ENCODE peak calls at places on chromosome 1, in ten cellular contexts. One of them, this sample, is unnamed.

GRCh38 chr1:16061255-16061654 is 12.2 kb downstream of the FAM131C start:
- DNase-seq in activated CD4-positive, alpha-beta T cell treated with anti-CD3 and anti-CD28 coated beads, Interleukin-2, amount 50 U/mL, for 48 hours: no peak
- DNase-seq in activated effector memory CD4-positive, alpha-beta T cell treated with anti-CD3 and anti-CD28 coated beads, Interleukin-2, amount 50 U/mL, for 16 hours: no peak
- DNase-seq in stimulated activated CD4-positive, alpha-beta T cell treated with anti-CD3 and anti-CD28 coated beads, Interleukin-2, amount 100 ng/mL, for 48 hours: no peak
- DNase-seq in T-cell: no peak
- DNase-seq in adrenal gland: no peak
- DNase-seq in AG09319: no peak
- DNase-seq in fibroblast of the aortic adventitia: no peak
- DNase-seq in T-helper 1 cell: no peak
- DNase-seq in adipocyte: no peak
- DNase-seq in this sample: no peak

GRCh38 chr1:55375617-55376258 is 160.6 kb upstream of the USP24 start:
- DNase-seq in activated CD4-positive, alpha-beta T cell treated with anti-CD3 and anti-CD28 coated beads, Interleukin-2, amount 50 U/mL, for 48 hours: peak; percentile 9
- DNase-seq in activated effector memory CD4-positive, alpha-beta T cell treated with anti-CD3 and anti-CD28 coated beads, Interleukin-2, amount 50 U/mL, for 16 hours: no peak
- DNase-seq in stimulated activated CD4-positive, alpha-beta T cell treated with anti-CD3 and anti-CD28 coated beads, Interleukin-2, amount 100 ng/mL, for 48 hours: peak; percentile 28
- DNase-seq in T-cell: no peak
- DNase-seq in adrenal gland: peak; percentile 46
- DNase-seq in AG09319: no peak
- DNase-seq in fibroblast of the aortic adventitia: peak; percentile 79
- DNase-seq in T-helper 1 cell: no peak
- DNase-seq in adipocyte: peak; percentile 79
- DNase-seq in this sample: peak; percentile 11

GRCh38 chr1:119544165-119544762 is 37.3 kb downstream of the HSD3B1 start:
- DNase-seq in activated CD4-positive, alpha-beta T cell treated with anti-CD3 and anti-CD28 coated beads, Interleukin-2, amount 50 U/mL, for 48 hours: no peak
- DNase-seq in activated effector memory CD4-positive, alpha-beta T cell treated with anti-CD3 and anti-CD28 coated beads, Interleukin-2, amount 50 U/mL, for 16 hours: no peak
- DNase-seq in stimulated activated CD4-positive, alpha-beta T cell treated with anti-CD3 and anti-CD28 coated beads, Interleukin-2, amount 100 ng/mL, for 48 hours: no peak
- DNase-seq in T-cell: no peak
- DNase-seq in adrenal gland: no peak
- DNase-seq in AG09319: no peak
- DNase-seq in fibroblast of the aortic adventitia: no peak
- DNase-seq in T-helper 1 cell: no peak
- DNase-seq in adipocyte: no peak
- DNase-seq in this sample: no peak

GRCh38 chr1:40384413-40384762 is 10.9 kb downstream of the SMAP2 start:
- DNase-seq in activated CD4-positive, alpha-beta T cell treated with anti-CD3 and anti-CD28 coated beads, Interleukin-2, amount 50 U/mL, for 48 hours: no peak
- DNase-seq in activated effector memory CD4-positive, alpha-beta T cell treated with anti-CD3 and anti-CD28 coated beads, Interleukin-2, amount 50 U/mL, for 16 hours: no peak
- DNase-seq in stimulated activated CD4-positive, alpha-beta T cell treated with anti-CD3 and anti-CD28 coated beads, Interleukin-2, amount 100 ng/mL, for 48 hours: no peak
- DNase-seq in T-cell: no peak
- DNase-seq in adrenal gland: no peak
- DNase-seq in AG09319: no peak
- DNase-seq in fibroblast of the aortic adventitia: peak; percentile 8
- DNase-seq in T-helper 1 cell: no peak
- DNase-seq in adipocyte: no peak
- DNase-seq in this sample: no peak

GRCh38 chr1:161827786-161828185 is 61.7 kb downstream of the ATF6 start:
- DNase-seq in activated CD4-positive, alpha-beta T cell treated with anti-CD3 and anti-CD28 coated beads, Interleukin-2, amount 50 U/mL, for 48 hours: no peak
- DNase-seq in activated effector memory CD4-positive, alpha-beta T cell treated with anti-CD3 and anti-CD28 coated beads, Interleukin-2, amount 50 U/mL, for 16 hours: no peak
- DNase-seq in stimulated activated CD4-positive, alpha-beta T cell treated with anti-CD3 and anti-CD28 coated beads, Interleukin-2, amount 100 ng/mL, for 48 hours: no peak
- DNase-seq in T-cell: no peak
- DNase-seq in adrenal gland: no peak
- DNase-seq in AG09319: no peak
- DNase-seq in fibroblast of the aortic adventitia: no peak
- DNase-seq in T-helper 1 cell: no peak
- DNase-seq in adipocyte: no peak
- DNase-seq in this sample: no peak

GRCh38 chr1:228691926-228692325 is 43.4 kb upstream of the RHOU start:
- DNase-seq in activated CD4-positive, alpha-beta T cell treated with anti-CD3 and anti-CD28 coated beads, Interleukin-2, amount 50 U/mL, for 48 hours: no peak
- DNase-seq in activated effector memory CD4-positive, alpha-beta T cell treated with anti-CD3 and anti-CD28 coated beads, Interleukin-2, amount 50 U/mL, for 16 hours: no peak
- DNase-seq in stimulated activated CD4-positive, alpha-beta T cell treated with anti-CD3 and anti-CD28 coated beads, Interleukin-2, amount 100 ng/mL, for 48 hours: no peak
- DNase-seq in T-cell: no peak
- DNase-seq in adrenal gland: peak; percentile 26
- DNase-seq in AG09319: no peak
- DNase-seq in fibroblast of the aortic adventitia: peak; percentile 61
- DNase-seq in T-helper 1 cell: no peak
- DNase-seq in adipocyte: peak; percentile 53
- DNase-seq in this sample: peak; percentile 65

GRCh38 chr1:233019921-233020320 is 69.5 kb downstream of the NTPCR start:
- DNase-seq in activated CD4-positive, alpha-beta T cell treated with anti-CD3 and anti-CD28 coated beads, Interleukin-2, amount 50 U/mL, for 48 hours: no peak
- DNase-seq in activated effector memory CD4-positive, alpha-beta T cell treated with anti-CD3 and anti-CD28 coated beads, Interleukin-2, amount 50 U/mL, for 16 hours: no peak
- DNase-seq in stimulated activated CD4-positive, alpha-beta T cell treated with anti-CD3 and anti-CD28 coated beads, Interleukin-2, amount 100 ng/mL, for 48 hours: no peak
- DNase-seq in T-cell: no peak
- DNase-seq in adrenal gland: no peak
- DNase-seq in AG09319: peak; percentile 39
- DNase-seq in fibroblast of the aortic adventitia: no peak
- DNase-seq in T-helper 1 cell: no peak
- DNase-seq in adipocyte: no peak
- DNase-seq in this sample: no peak

GRCh38 chr1:50531601-50532000 is 108.4 kb upstream of the DMRTA2 start:
- DNase-seq in activated CD4-positive, alpha-beta T cell treated with anti-CD3 and anti-CD28 coated beads, Interleukin-2, amount 50 U/mL, for 48 hours: no peak
- DNase-seq in activated effector memory CD4-positive, alpha-beta T cell treated with anti-CD3 and anti-CD28 coated beads, Interleukin-2, amount 50 U/mL, for 16 hours: no peak
- DNase-seq in stimulated activated CD4-positive, alpha-beta T cell treated with anti-CD3 and anti-CD28 coated beads, Interleukin-2, amount 100 ng/mL, for 48 hours: no peak
- DNase-seq in T-cell: no peak
- DNase-seq in adrenal gland: no peak
- DNase-seq in AG09319: no peak
- DNase-seq in fibroblast of the aortic adventitia: no peak
- DNase-seq in T-helper 1 cell: no peak
- DNase-seq in adipocyte: peak; percentile 41
- DNase-seq in this sample: no peak

GRCh38 chr1:247118946-247119446 is 14.8 kb upstream of the ZNF669 start:
- DNase-seq in activated CD4-positive, alpha-beta T cell treated with anti-CD3 and anti-CD28 coated beads, Interleukin-2, amount 50 U/mL, for 48 hours: peak; percentile 42
- DNase-seq in activated effector memory CD4-positive, alpha-beta T cell treated with anti-CD3 and anti-CD28 coated beads, Interleukin-2, amount 50 U/mL, for 16 hours: peak; percentile 74
- DNase-seq in stimulated activated CD4-positive, alpha-beta T cell treated with anti-CD3 and anti-CD28 coated beads, Interleukin-2, amount 100 ng/mL, for 48 hours: no peak
- DNase-seq in T-cell: no peak
- DNase-seq in adrenal gland: no peak
- DNase-seq in AG09319: no peak
- DNase-seq in fibroblast of the aortic adventitia: peak; percentile 18
- DNase-seq in T-helper 1 cell: no peak
- DNase-seq in adipocyte: peak; percentile 31
- DNase-seq in this sample: no peak

GRCh38 chr1:68128820-68129219 is 78.4 kb upstream of the DIRAS3 start:
- DNase-seq in activated CD4-positive, alpha-beta T cell treated with anti-CD3 and anti-CD28 coated beads, Interleukin-2, amount 50 U/mL, for 48 hours: no peak
- DNase-seq in activated effector memory CD4-positive, alpha-beta T cell treated with anti-CD3 and anti-CD28 coated beads, Interleukin-2, amount 50 U/mL, for 16 hours: no peak
- DNase-seq in stimulated activated CD4-positive, alpha-beta T cell treated with anti-CD3 and anti-CD28 coated beads, Interleukin-2, amount 100 ng/mL, for 48 hours: no peak
- DNase-seq in T-cell: no peak
- DNase-seq in adrenal gland: no peak
- DNase-seq in AG09319: no peak
- DNase-seq in fibroblast of the aortic adventitia: no peak
- DNase-seq in T-helper 1 cell: no peak
- DNase-seq in adipocyte: no peak
- DNase-seq in this sample: no peak

GRCh38 chr1:3869751-3870301 is 12.6 kb downstream of the DFFB start:
- DNase-seq in activated CD4-positive, alpha-beta T cell treated with anti-CD3 and anti-CD28 coated beads, Interleukin-2, amount 50 U/mL, for 48 hours: no peak
- DNase-seq in activated effector memory CD4-positive, alpha-beta T cell treated with anti-CD3 and anti-CD28 coated beads, Interleukin-2, amount 50 U/mL, for 16 hours: no peak
- DNase-seq in stimulated activated CD4-positive, alpha-beta T cell treated with anti-CD3 and anti-CD28 coated beads, Interleukin-2, amount 100 ng/mL, for 48 hours: no peak
- DNase-seq in T-cell: no peak
- DNase-seq in adrenal gland: no peak
- DNase-seq in AG09319: no peak
- DNase-seq in fibroblast of the aortic adventitia: no peak
- DNase-seq in T-helper 1 cell: no peak
- DNase-seq in adipocyte: no peak
- DNase-seq in this sample: no peak

GRCh38 chr1:68198752-68199151 is 33.6 kb downstream of the WLS start:
- DNase-seq in activated CD4-positive, alpha-beta T cell treated with anti-CD3 and anti-CD28 coated beads, Interleukin-2, amount 50 U/mL, for 48 hours: no peak
- DNase-seq in activated effector memory CD4-positive, alpha-beta T cell treated with anti-CD3 and anti-CD28 coated beads, Interleukin-2, amount 50 U/mL, for 16 hours: no peak
- DNase-seq in stimulated activated CD4-positive, alpha-beta T cell treated with anti-CD3 and anti-CD28 coated beads, Interleukin-2, amount 100 ng/mL, for 48 hours: no peak
- DNase-seq in T-cell: no peak
- DNase-seq in adrenal gland: no peak
- DNase-seq in AG09319: no peak
- DNase-seq in fibroblast of the aortic adventitia: peak; percentile 57
- DNase-seq in T-helper 1 cell: no peak
- DNase-seq in adipocyte: no peak
- DNase-seq in this sample: no peak

GRCh38 chr1:16091296-16091695 is 17.8 kb upstream of the FAM131C start:
- DNase-seq in activated CD4-positive, alpha-beta T cell treated with anti-CD3 and anti-CD28 coated beads, Interleukin-2, amount 50 U/mL, for 48 hours: no peak
- DNase-seq in activated effector memory CD4-positive, alpha-beta T cell treated with anti-CD3 and anti-CD28 coated beads, Interleukin-2, amount 50 U/mL, for 16 hours: no peak
- DNase-seq in stimulated activated CD4-positive, alpha-beta T cell treated with anti-CD3 and anti-CD28 coated beads, Interleukin-2, amount 100 ng/mL, for 48 hours: no peak
- DNase-seq in T-cell: no peak
- DNase-seq in adrenal gland: no peak
- DNase-seq in AG09319: no peak
- DNase-seq in fibroblast of the aortic adventitia: no peak
- DNase-seq in T-helper 1 cell: no peak
- DNase-seq in adipocyte: no peak
- DNase-seq in this sample: no peak

GRCh38 chr1:232192781-232193450 is 437.0 kb downstream of the SIPA1L2 start:
- DNase-seq in activated CD4-positive, alpha-beta T cell treated with anti-CD3 and anti-CD28 coated beads, Interleukin-2, amount 50 U/mL, for 48 hours: no peak
- DNase-seq in activated effector memory CD4-positive, alpha-beta T cell treated with anti-CD3 and anti-CD28 coated beads, Interleukin-2, amount 50 U/mL, for 16 hours: no peak
- DNase-seq in stimulated activated CD4-positive, alpha-beta T cell treated with anti-CD3 and anti-CD28 coated beads, Interleukin-2, amount 100 ng/mL, for 48 hours: no peak
- DNase-seq in T-cell: no peak
- DNase-seq in adrenal gland: no peak
- DNase-seq in AG09319: no peak
- DNase-seq in fibroblast of the aortic adventitia: peak; percentile 1
- DNase-seq in T-helper 1 cell: no peak
- DNase-seq in adipocyte: peak; percentile 65
- DNase-seq in this sample: no peak

GRCh38 chr1:203557390-203557789 is 63.4 kb downstream of the OPTC start:
- DNase-seq in activated CD4-positive, alpha-beta T cell treated with anti-CD3 and anti-CD28 coated beads, Interleukin-2, amount 50 U/mL, for 48 hours: no peak
- DNase-seq in activated effector memory CD4-positive, alpha-beta T cell treated with anti-CD3 and anti-CD28 coated beads, Interleukin-2, amount 50 U/mL, for 16 hours: no peak
- DNase-seq in stimulated activated CD4-positive, alpha-beta T cell treated with anti-CD3 and anti-CD28 coated beads, Interleukin-2, amount 100 ng/mL, for 48 hours: no peak
- DNase-seq in T-cell: no peak
- DNase-seq in adrenal gland: peak; percentile 51
- DNase-seq in AG09319: no peak
- DNase-seq in fibroblast of the aortic adventitia: peak; percentile 89
- DNase-seq in T-helper 1 cell: no peak
- DNase-seq in adipocyte: peak; percentile 79
- DNase-seq in this sample: no peak

GRCh38 chr1:79472067-79472656 is 465.6 kb upstream of the ADGRL4 start:
- DNase-seq in activated CD4-positive, alpha-beta T cell treated with anti-CD3 and anti-CD28 coated beads, Interleukin-2, amount 50 U/mL, for 48 hours: no peak
- DNase-seq in activated effector memory CD4-positive, alpha-beta T cell treated with anti-CD3 and anti-CD28 coated beads, Interleukin-2, amount 50 U/mL, for 16 hours: no peak
- DNase-seq in stimulated activated CD4-positive, alpha-beta T cell treated with anti-CD3 and anti-CD28 coated beads, Interleukin-2, amount 100 ng/mL, for 48 hours: no peak
- DNase-seq in T-cell: no peak
- DNase-seq in adrenal gland: no peak
- DNase-seq in AG09319: no peak
- DNase-seq in fibroblast of the aortic adventitia: no peak
- DNase-seq in T-helper 1 cell: no peak
- DNase-seq in adipocyte: no peak
- DNase-seq in this sample: no peak

GRCh38 chr1:29487291-29487690 is 251.0 kb downstream of the PTPRU start:
- DNase-seq in activated CD4-positive, alpha-beta T cell treated with anti-CD3 and anti-CD28 coated beads, Interleukin-2, amount 50 U/mL, for 48 hours: no peak
- DNase-seq in activated effector memory CD4-positive, alpha-beta T cell treated with anti-CD3 and anti-CD28 coated beads, Interleukin-2, amount 50 U/mL, for 16 hours: no peak
- DNase-seq in stimulated activated CD4-positive, alpha-beta T cell treated with anti-CD3 and anti-CD28 coated beads, Interleukin-2, amount 100 ng/mL, for 48 hours: no peak
- DNase-seq in T-cell: no peak
- DNase-seq in adrenal gland: no peak
- DNase-seq in AG09319: no peak
- DNase-seq in fibroblast of the aortic adventitia: no peak
- DNase-seq in T-helper 1 cell: no peak
- DNase-seq in adipocyte: no peak
- DNase-seq in this sample: no peak

GRCh38 chr1:155893389-155894142 is 17.6 kb downstream of the RIT1 start:
- DNase-seq in activated CD4-positive, alpha-beta T cell treated with anti-CD3 and anti-CD28 coated beads, Interleukin-2, amount 50 U/mL, for 48 hours: no peak
- DNase-seq in activated effector memory CD4-positive, alpha-beta T cell treated with anti-CD3 and anti-CD28 coated beads, Interleukin-2, amount 50 U/mL, for 16 hours: no peak
- DNase-seq in stimulated activated CD4-positive, alpha-beta T cell treated with anti-CD3 and anti-CD28 coated beads, Interleukin-2, amount 100 ng/mL, for 48 hours: no peak
- DNase-seq in T-cell: no peak
- DNase-seq in adrenal gland: no peak
- DNase-seq in AG09319: no peak
- DNase-seq in fibroblast of the aortic adventitia: peak; percentile 83
- DNase-seq in T-helper 1 cell: no peak
- DNase-seq in adipocyte: peak; percentile 70
- DNase-seq in this sample: peak; percentile 21

GRCh38 chr1:211732276-211732571 is 56.8 kb upstream of the NEK2 start:
- DNase-seq in activated CD4-positive, alpha-beta T cell treated with anti-CD3 and anti-CD28 coated beads, Interleukin-2, amount 50 U/mL, for 48 hours: no peak
- DNase-seq in activated effector memory CD4-positive, alpha-beta T cell treated with anti-CD3 and anti-CD28 coated beads, Interleukin-2, amount 50 U/mL, for 16 hours: no peak
- DNase-seq in stimulated activated CD4-positive, alpha-beta T cell treated with anti-CD3 and anti-CD28 coated beads, Interleukin-2, amount 100 ng/mL, for 48 hours: no peak
- DNase-seq in T-cell: no peak
- DNase-seq in adrenal gland: no peak
- DNase-seq in AG09319: no peak
- DNase-seq in fibroblast of the aortic adventitia: no peak
- DNase-seq in T-helper 1 cell: no peak
- DNase-seq in adipocyte: no peak
- DNase-seq in this sample: no peak

GRCh38 chr1:84267476-84267875 is 34.0 kb upstream of the SAMD13 start:
- DNase-seq in activated CD4-positive, alpha-beta T cell treated with anti-CD3 and anti-CD28 coated beads, Interleukin-2, amount 50 U/mL, for 48 hours: no peak
- DNase-seq in activated effector memory CD4-positive, alpha-beta T cell treated with anti-CD3 and anti-CD28 coated beads, Interleukin-2, amount 50 U/mL, for 16 hours: no peak
- DNase-seq in stimulated activated CD4-positive, alpha-beta T cell treated with anti-CD3 and anti-CD28 coated beads, Interleukin-2, amount 100 ng/mL, for 48 hours: no peak
- DNase-seq in T-cell: no peak
- DNase-seq in adrenal gland: no peak
- DNase-seq in AG09319: no peak
- DNase-seq in fibroblast of the aortic adventitia: no peak
- DNase-seq in T-helper 1 cell: no peak
- DNase-seq in adipocyte: no peak
- DNase-seq in this sample: no peak

GRCh38 chr1:64319985-64320384 is 116.6 kb downstream of the UBE2U start:
- DNase-seq in activated CD4-positive, alpha-beta T cell treated with anti-CD3 and anti-CD28 coated beads, Interleukin-2, amount 50 U/mL, for 48 hours: no peak
- DNase-seq in activated effector memory CD4-positive, alpha-beta T cell treated with anti-CD3 and anti-CD28 coated beads, Interleukin-2, amount 50 U/mL, for 16 hours: no peak
- DNase-seq in stimulated activated CD4-positive, alpha-beta T cell treated with anti-CD3 and anti-CD28 coated beads, Interleukin-2, amount 100 ng/mL, for 48 hours: no peak
- DNase-seq in T-cell: no peak
- DNase-seq in adrenal gland: no peak
- DNase-seq in AG09319: no peak
- DNase-seq in fibroblast of the aortic adventitia: no peak
- DNase-seq in T-helper 1 cell: no peak
- DNase-seq in adipocyte: no peak
- DNase-seq in this sample: no peak

This sample was measured in CD4-positive, CD25-positive, alpha-beta regulatory T cell.